ENCODE peak calls at places on chromosome 3, in eight cellular contexts. H is AG08396; I is ovary; R is epithelial cell of prostate; U is NCI-H2029 treated with DMSO at 0.1 percent for 48 hours; W is activated T-cell treated with anti-CD3 and anti-CD28 coated beads, Interleukin-2, amount 50 U/mL, for 72 hours; F is CD8-positive, alpha-beta memory T cell; P is ureter. E is an unnamed sample.

GRCh38 chr3:151218136-151218535 is 15.1 kb upstream of the GPR171 start:
- DNase-seq in H (no peak), I (no peak), R (no peak), U (no peak), W (no peak), F (no peak), P (no peak), E (no peak)

GRCh38 chr3:38327335-38328009 is 19.1 kb upstream of the XYLB start:
- DNase-seq in H (no peak), I (no peak), R (peak; percentile 69), U (no peak), W (peak; percentile 10), F (no peak), P (peak; percentile 3), E (no peak)

GRCh38 chr3:124829175-124829818 is 57.9 kb downstream of the ITGB5 start:
- DNase-seq in H (no peak), I (no peak), R (no peak), U (no peak), W (no peak), F (no peak), P (no peak), E (no peak)

GRCh38 chr3:179189764-179190163 is 41.6 kb downstream of the PIK3CA start:
- DNase-seq in H (peak; percentile 24), I (no peak), R (no peak), U (no peak), W (no peak), F (no peak), P (no peak), E (no peak)

GRCh38 chr3:188085596-188086560 is 68.1 kb upstream of the LPP start:
- DNase-seq in H (no peak), I (no peak), R (no peak), U (no peak), W (no peak), F (no peak), P (no peak), E (no peak)

GRCh38 chr3:105571005-105571404 is 204.3 kb downstream of the ALCAM start:
- DNase-seq in H (no peak), I (no peak), R (no peak), U (no peak), W (no peak), F (no peak), P (no peak), E (no peak)

GRCh38 chr3:51057111-51057510 is 328.0 kb upstream of the MANF start:
- DNase-seq in H (no peak), I (no peak), R (no peak), U (no peak), W (no peak), F (no peak), P (no peak), E (no peak)

GRCh38 chr3:85670626-85671025 is 711.8 kb downstream of the CADM2 start:
- DNase-seq in H (no peak), I (no peak), R (no peak), U (no peak), W (no peak), F (no peak), P (no peak), E (no peak)

GRCh38 chr3:79515072-79515471 is 252.7 kb downstream of the ROBO1 start:
- DNase-seq in H (no peak), I (no peak), R (no peak), U (no peak), W (no peak), F (no peak), P (no peak), E (no peak)

GRCh38 chr3:61682671-61683408 is 121.5 kb downstream of the PTPRG start:
- DNase-seq in H (no peak), I (no peak), R (peak; percentile 12), U (no peak), W (no peak), F (no peak), P (no peak), E (no peak)

GRCh38 chr3:9776896-9777694 is 7.3 kb upstream of the CAMK1 start:
- DNase-seq in H (no peak), I (no peak), R (no peak), U (no peak), W (no peak), F (no peak), P (no peak), E (no peak)

GRCh38 chr3:139302084-139302800 is 41.6 kb upstream of the MRPS22 start:
- DNase-seq in H (peak; percentile 92), I (no peak), R (peak; percentile 77), U (no peak), W (no peak), F (no peak), P (peak; percentile 52), E (no peak)

GRCh38 chr3:27615555-27615954 is 106.6 kb downstream of the EOMES start:
- DNase-seq in H (no peak), I (no peak), R (no peak), U (no peak), W (no peak), F (no peak), P (no peak), E (no peak)

GRCh38 chr3:124234852-124235252 is 242.9 kb upstream of the ROPN1 start:
- DNase-seq in H (no peak), I (no peak), R (no peak), U (no peak), W (no peak), F (no peak), P (no peak), E (no peak)

GRCh38 chr3:42501681-42502428 is 588 bp upstream of the VIPR1 start:
- DNase-seq in H (peak; percentile 61), I (no peak), R (no peak), U (no peak), W (peak; percentile 80), F (peak; percentile 51), P (peak; percentile 67), E (no peak)

GRCh38 chr3:52064561-52064960 is 8.2 kb upstream of the DUSP7 start:
- DNase-seq in H (no peak), I (no peak), R (no peak), U (no peak), W (no peak), F (no peak), P (no peak), E (no peak)

GRCh38 chr3:170967126-170967525 is 58.7 kb upstream of the EIF5A2 start:
- DNase-seq in H (no peak), I (no peak), R (no peak), U (no peak), W (no peak), F (no peak), P (no peak), E (no peak)

GRCh38 chr3:15797600-15798303 is at the start of gene ANKRD28:
- DNase-seq in H (peak; percentile 49), I (no peak), R (peak; percentile 48), U (no peak), W (peak; percentile 12), F (peak; percentile 27), P (no peak), E (no peak)

GRCh38 chr3:1960506-1960905 is 138.2 kb upstream of the CNTN4 start:
- DNase-seq in H (no peak), I (no peak), R (no peak), U (no peak), W (no peak), F (no peak), P (no peak), E (no peak)

GRCh38 chr3:42683875-42684593 is 1.3 kb upstream of the KLHL40 start:
- DNase-seq in H (peak; percentile 97), I (no peak), R (peak; percentile 95), U (no peak), W (peak; percentile 52), F (no peak), P (peak; percentile 76), E (no peak)

GRCh38 chr3:54999159-54999558 is 71.3 kb upstream of the LRTM1 start:
- DNase-seq in H (peak; percentile 21), I (no peak), R (no peak), U (no peak), W (no peak), F (no peak), P (no peak), E (peak; percentile 60)

GRCh38 chr3:171162986-171163723 is 136.6 kb upstream of the SLC2A2 start:
- DNase-seq in H (no peak), I (no peak), R (no peak), U (no peak), W (no peak), F (peak; percentile 18), P (no peak), E (no peak)

GRCh38 chr3:64332461-64333350 is 107.4 kb upstream of the PRICKLE2 start:
- DNase-seq in H (no peak), I (no peak), R (no peak), U (no peak), W (no peak), F (no peak), P (no peak), E (no peak)

GRCh38 chr3:140705954-140706353 is 28.1 kb downstream of the TRIM42 start:
- DNase-seq in H (no peak), I (no peak), R (no peak), U (no peak), W (no peak), F (no peak), P (no peak), E (no peak)

GRCh38 chr3:56423537-56424209 is 44.6 kb downstream of the ERC2 start:
- DNase-seq in H (no peak), I (no peak), R (no peak), U (no peak), W (no peak), F (no peak), P (no peak), E (no peak)

GRCh38 chr3:94513600-94513999 is 450.7 kb downstream of the NSUN3 start:
- DNase-seq in H (no peak), I (no peak), R (no peak), U (no peak), W (no peak), F (no peak), P (no peak), E (no peak)

GRCh38 chr3:47669026-47669749 is 90.5 kb upstream of the CSPG5 start:
- DNase-seq in H (peak; percentile 28), I (no peak), R (no peak), U (no peak), W (no peak), F (no peak), P (no peak), E (no peak)

GRCh38 chr3:169744332-169745054 is 20.4 kb downstream of the TERC start:
- DNase-seq in H (no peak), I (no peak), R (no peak), U (no peak), W (no peak), F (no peak), P (no peak), E (no peak)

GRCh38 chr3:119401069-119401468 is 62.3 kb downstream of the TMEM39A start:
- DNase-seq in H (no peak), I (no peak), R (no peak), U (no peak), W (no peak), F (no peak), P (no peak), E (no peak)

GRCh38 chr3:39707314-39707909 is 102.0 kb upstream of the MYRIP start:
- DNase-seq in H (peak; percentile 58), I (no peak), R (no peak), U (peak; percentile 83), W (no peak), F (no peak), P (no peak), E (no peak)

GRCh38 chr3:195718477-195718984 is 2.2 kb upstream of the MUC20 start:
- DNase-seq in H (no peak), I (no peak), R (no peak), U (no peak), W (no peak), F (no peak), P (no peak), E (no peak)

GRCh38 chr3:135473449-135473848 is 492.1 kb upstream of the PPP2R3A start:
- DNase-seq in H (no peak), I (no peak), R (no peak), U (no peak), W (no peak), F (no peak), P (no peak), E (no peak)

GRCh38 chr3:188092648-188093047 is 61.3 kb upstream of the LPP start:
- DNase-seq in H (peak; percentile 29), I (no peak), R (no peak), U (no peak), W (peak; percentile 71), F (no peak), P (no peak), E (no peak)

GRCh38 chr3:112769624-112770023 is 77.0 kb downstream of the CD200R1L start:
- DNase-seq in H (no peak), I (no peak), R (peak; percentile 41), U (no peak), W (no peak), F (no peak), P (no peak), E (no peak)